ENCODE peak calls at places on chromosomes 1 and 21, in nine cellular contexts. I is H54, N is endothelial cell, F is smooth muscle cell of the brain vasculature, E is vagina, D is iris pigment epithelial cell, K is MG63, Y is T-helper 17 cell, X is GM03348. G is an unnamed sample.
A peak's percentile ranks its signal among the peaks of the same experiment; 100 is the strongest.

GRCh38 chr1:22579541-22580155 is 16.4 kb downstream of the EPHA8 start:
- DNase-seq in D (no peak), Y (no peak), N (no peak), I (no peak), K (no peak), F (no peak), E (no peak), X (no peak), G (no peak)

GRCh38 chr1:19193004-19193403 is 17.1 kb downstream of the UBR4 start:
- DNase-seq in Y (no peak), K (no peak), E (no peak), X (no peak), N (no peak), I (no peak), D (no peak), F (no peak), G (no peak)

GRCh38 chr1:9728451-9729295 is 77.1 kb downstream of the PIK3CD start:
- DNase-seq in D (no peak), K (no peak), Y (no peak), I (no peak), X (no peak), F (no peak), E (no peak), N (no peak), G (peak; percentile 50)

GRCh38 chr21:19507682-19508260 is 1104.2 kb upstream of the TMPRSS15 start:
- DNase-seq in Y (no peak), D (no peak), F (no peak), E (no peak), I (no peak), K (no peak), X (no peak), N (no peak), G (no peak)

GRCh38 chr1:16184557-16185303 is 27.7 kb downstream of the ARHGEF19 start:
- DNase-seq in X (no peak), Y (no peak), I (no peak), N (no peak), K (no peak), E (no peak), D (no peak), F (no peak), G (no peak)

GRCh38 chr1:155117610-155118009 is 10.1 kb upstream of the EFNA1 start:
- DNase-seq in K (no peak), N (no peak), X (no peak), F (no peak), Y (no peak), E (no peak), I (no peak), D (no peak), G (no peak)

GRCh38 chr1:67894981-67895735 is 61.9 kb upstream of the GNG12 start:
- DNase-seq in D (no peak), F (no peak), E (no peak), K (no peak), Y (no peak), I (no peak), X (no peak), N (no peak), G (no peak)

GRCh38 chr1:231487019-231487418 is 41.5 kb upstream of the TSNAX start:
- DNase-seq in D (peak; percentile 76), E (no peak), I (no peak), X (peak; percentile 25), N (no peak), Y (no peak), K (peak; percentile 6), F (no peak), G (no peak)

GRCh38 chr1:234214129-234214910 is 158.9 kb upstream of the COA6 start:
- DNase-seq in N (peak; percentile 37), X (peak; percentile 57), F (no peak), E (peak; percentile 83), Y (no peak), K (peak; percentile 46), I (no peak), D (peak; percentile 26), G (no peak)

GRCh38 chr1:13921190-13921589 is 221.2 kb downstream of the PRDM2 start:
- DNase-seq in Y (no peak), D (no peak), X (no peak), K (no peak), N (no peak), I (no peak), F (no peak), E (no peak), G (no peak)

GRCh38 chr1:159908255-159908905 is 8.4 kb upstream of the CFAP45 start:
- DNase-seq in X (no peak), I (no peak), N (no peak), Y (no peak), K (no peak), E (no peak), D (no peak), F (no peak), G (no peak)

GRCh38 chr1:229420224-229420623 is 13.7 kb downstream of the ACTA1 start:
- DNase-seq in X (no peak), Y (no peak), I (no peak), D (no peak), N (no peak), F (no peak), K (no peak), E (no peak), G (no peak)

GRCh38 chr1:25645641-25646400 is 29.2 kb downstream of the MAN1C1 start:
- DNase-seq in E (no peak), F (no peak), K (no peak), D (no peak), Y (no peak), X (no peak), N (no peak), I (no peak), G (no peak)

GRCh38 chr1:34839526-34840305 is 19.8 kb downstream of the SMIM12 start:
- DNase-seq in D (no peak), X (no peak), I (no peak), F (no peak), K (no peak), Y (no peak), E (no peak), N (no peak), G (no peak)

GRCh38 chr1:32500387-32501209 is 35.7 kb downstream of the ZBTB8B start:
- DNase-seq in K (peak; percentile 67), F (no peak), I (peak; percentile 77), E (no peak), N (peak; percentile 71), X (peak; percentile 94), D (peak; percentile 64), Y (no peak), G (no peak)

GRCh38 chr1:231557898-231558710 is 29.6 kb downstream of the TSNAX start:
- DNase-seq in X (peak; percentile 7), E (no peak), Y (no peak), F (no peak), K (peak; percentile 4), I (no peak), D (peak; percentile 59), N (no peak), G (no peak)

GRCh38 chr1:111739984-111740765 is 980 bp upstream of the INKA2 start:
- DNase-seq in D (peak; percentile 76), K (peak; percentile 67), Y (no peak), E (peak; percentile 91), N (peak; percentile 66), X (peak; percentile 85), F (no peak), I (no peak), G (no peak)

GRCh38 chr1:66876664-66877063 is 48.0 kb downstream of the DNAI4 start:
- DNase-seq in X (no peak), F (no peak), K (no peak), E (no peak), N (no peak), Y (no peak), D (no peak), I (no peak), G (no peak)

GRCh38 chr1:160070243-160071163 is 543 bp upstream of the KCNJ10 start:
- DNase-seq in I (no peak), E (no peak), N (peak; percentile 76), D (peak; percentile 58), F (no peak), X (peak; percentile 88), Y (peak; percentile 26), K (peak; percentile 73), G (peak; percentile 88)

GRCh38 chr1:202074985-202075773 is 47.5 kb upstream of the GPR37L1 start:
- DNase-seq in Y (no peak), I (no peak), X (no peak), D (no peak), K (no peak), F (no peak), E (no peak), N (no peak), G (no peak)

GRCh38 chr1:220691039-220691684 is 999 bp downstream of the C1orf115 start:
- DNase-seq in X (no peak), K (no peak), F (no peak), I (no peak), E (no peak), N (no peak), D (no peak), Y (no peak), G (no peak)

GRCh38 chr21:45407629-45408247 is 2.8 kb downstream of the COL18A1 start:
- DNase-seq in K (no peak), F (no peak), I (no peak), X (no peak), D (no peak), E (no peak), N (no peak), Y (no peak), G (peak; percentile 38)

GRCh38 chr1:24683713-24684162 is 40.6 kb downstream of the SRRM1 start:
- DNase-seq in I (peak; percentile 48), Y (no peak), K (peak; percentile 85), X (peak; percentile 84), E (no peak), N (no peak), F (no peak), D (peak; percentile 97), G (no peak)

GRCh38 chr1:37673920-37674319 is 18.4 kb upstream of the CDCA8 start:
- DNase-seq in Y (peak; percentile 65), K (no peak), D (no peak), X (no peak), N (no peak), F (no peak), E (no peak), I (no peak), G (peak; percentile 76)

GRCh38 chr21:28069446-28069845 is 923.2 kb downstream of the LTN1 start:
- DNase-seq in N (no peak), Y (no peak), X (peak; percentile 48), F (peak; percentile 3), D (peak; percentile 86), I (no peak), K (peak; percentile 5), E (no peak), G (no peak)

GRCh38 chr1:53765656-53766055 is 26.7 kb upstream of the GLIS1 start:
- DNase-seq in X (peak; percentile 32), E (no peak), N (no peak), K (no peak), Y (no peak), F (no peak), I (no peak), D (peak; percentile 91), G (no peak)

GRCh38 chr1:74767490-74767889 is 34.5 kb downstream of the TYW3 start:
- DNase-seq in X (no peak), N (peak; percentile 20), Y (no peak), D (peak; percentile 27), E (no peak), I (no peak), F (no peak), K (peak; percentile 3), G (no peak)

GRCh38 chr1:26627959-26628358 is 67.9 kb upstream of the ARID1A start:
- DNase-seq in K (no peak), N (no peak), Y (no peak), I (no peak), E (no peak), D (no peak), X (no peak), F (no peak), G (no peak)

GRCh38 chr1:85550784-85551516 is 29.6 kb upstream of the CCN1 start:
- DNase-seq in I (no peak), Y (no peak), F (peak; percentile 21), D (peak; percentile 87), E (no peak), X (no peak), N (no peak), K (peak; percentile 12), G (no peak)

GRCh38 chr1:203692565-203693470 is 66.2 kb downstream of the ATP2B4 start:
- DNase-seq in E (peak; percentile 96), K (peak; percentile 96), I (peak; percentile 78), Y (no peak), N (no peak), X (peak; percentile 92), F (peak; percentile 94), D (peak; percentile 93), G (no peak)